ENCODE peak calls at places on chromosome 4, in five cellular contexts. L is naive thymus-derived CD4-positive, alpha-beta T cell; D is cardiac muscle cell; J is CD8-positive, alpha-beta T cell; Y is endodermal cell. C is an unnamed sample.

GRCh38 chr4:122914938-122915337 is 7.5 kb downstream of the NUDT6 start:
- DNase-seq in L (no peak), D (peak; percentile 47), J (no peak), Y (no peak), C (no peak)

GRCh38 chr4:52657317-52657629 is 1.8 kb downstream of the USP46 start:
- DNase-seq in J (no peak), Y (no peak), D (no peak), L (no peak), C (no peak)

GRCh38 chr4:99827857-99828256 is 11.2 kb downstream of the DAPP1 start:
- DNase-seq in L (no peak), Y (no peak), J (no peak), D (no peak), C (no peak)

GRCh38 chr4:80694178-80694577 is 336.3 kb upstream of the BMP3 start:
- DNase-seq in L (no peak), J (no peak), Y (no peak), D (no peak), C (no peak)

GRCh38 chr4:86653237-86653865 is 59.2 kb downstream of the PTPN13 start:
- DNase-seq in D (no peak), J (no peak), Y (peak; percentile 64), L (no peak), C (no peak)

GRCh38 chr4:165626316-165626715 is 246.7 kb upstream of the TLL1 start:
- DNase-seq in L (no peak), D (peak; percentile 67), J (no peak), Y (no peak), C (no peak)

GRCh38 chr4:3780347-3781171 is 14.4 kb downstream of the ADRA2C start:
- DNase-seq in L (no peak), Y (peak; percentile 84), D (no peak), J (no peak), C (no peak)

GRCh38 chr4:140003851-140004579 is 150.0 kb downstream of the MAML3 start:
- DNase-seq in J (no peak), Y (no peak), D (no peak), L (no peak), C (no peak)

GRCh38 chr4:186832906-186833305 is 109.2 kb upstream of the FAT1 start:
- DNase-seq in D (peak; percentile 35), J (no peak), Y (no peak), L (no peak), C (no peak)

GRCh38 chr4:78154972-78155371 is 97.8 kb downstream of the FRAS1 start:
- DNase-seq in D (no peak), L (no peak), J (no peak), Y (no peak), C (no peak)

DNA sequence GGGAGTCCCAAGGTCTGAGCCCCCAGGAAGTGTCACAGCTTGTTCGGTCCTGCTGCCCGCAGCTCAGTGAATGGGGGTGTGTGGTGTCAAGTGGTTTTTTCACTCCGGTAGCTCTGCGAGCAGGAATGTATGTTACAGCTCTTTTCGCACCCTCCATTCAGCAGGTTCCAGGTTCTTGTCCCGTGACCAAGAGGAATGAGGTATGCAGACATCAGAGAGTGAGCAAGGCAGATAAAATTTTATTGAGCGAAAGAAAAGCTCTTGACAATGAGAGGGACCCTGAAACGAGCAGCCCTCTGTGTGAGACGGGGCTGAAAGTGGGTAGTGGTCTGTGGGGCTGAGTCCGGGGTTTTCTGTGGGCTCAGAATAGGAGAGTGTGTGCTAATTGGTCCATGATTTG is 31.5 kb downstream of the UCHL1 start:
- DNase-seq in J (no peak), D (no peak), Y (no peak), L (no peak), C (no peak)
- H3K27ac ChIP-seq in J (no peak overlapping the region), D (no peak overlapping the region), Y (no peak overlapping the region), L (no peak overlapping the region), C (no peak overlapping the region)

GRCh38 chr4:2373532-2373931 is 44.9 kb downstream of the ZFYVE28 start:
- DNase-seq in Y (no peak), J (no peak), L (no peak), D (no peak), C (no peak)

GRCh38 chr4:2368779-2369437 is 49.5 kb downstream of the ZFYVE28 start:
- DNase-seq in J (no peak), L (no peak), D (no peak), Y (peak; percentile 20), C (no peak)

GRCh38 chr4:2370597-2371320 is 47.7 kb downstream of the ZFYVE28 start:
- DNase-seq in J (no peak), D (no peak), Y (no peak), L (no peak), C (no peak)

GRCh38 chr4:2372488-2373030 is 45.9 kb downstream of the ZFYVE28 start:
- DNase-seq in L (no peak), Y (no peak), J (no peak), D (no peak), C (no peak)

GRCh38 chr4:2371765-2372487 is 46.5 kb downstream of the ZFYVE28 start:
- DNase-seq in J (no peak), L (no peak), D (no peak), Y (no peak), C (no peak)
- H3K27ac ChIP-seq in J (no peak overlapping the region), L (no peak overlapping the region), D (no peak overlapping the region), Y (no peak overlapping the region), C (no peak overlapping the region)

GRCh38 chr4:48481581-48481980 is 1.6 kb upstream of the SLC10A4 start:
- DNase-seq in D (no peak), Y (no peak), J (no peak), L (no peak), C (no peak)

GRCh38 chr4:48483777-48484493 is 792 bp downstream of the SLC10A4 start:
- DNase-seq in J (no peak), Y (peak; percentile 78), D (no peak), L (no peak), C (no peak)

GRCh38 chr4:48484494-48485168 is 1.5 kb downstream of the SLC10A4 start:
- DNase-seq in Y (no peak), J (no peak), D (no peak), L (no peak), C (no peak)

GRCh38 chr4:48478273-48478672 is 4.9 kb upstream of the SLC10A4 start:
- DNase-seq in L (no peak), Y (no peak), D (no peak), J (no peak), C (no peak)

DNA sequence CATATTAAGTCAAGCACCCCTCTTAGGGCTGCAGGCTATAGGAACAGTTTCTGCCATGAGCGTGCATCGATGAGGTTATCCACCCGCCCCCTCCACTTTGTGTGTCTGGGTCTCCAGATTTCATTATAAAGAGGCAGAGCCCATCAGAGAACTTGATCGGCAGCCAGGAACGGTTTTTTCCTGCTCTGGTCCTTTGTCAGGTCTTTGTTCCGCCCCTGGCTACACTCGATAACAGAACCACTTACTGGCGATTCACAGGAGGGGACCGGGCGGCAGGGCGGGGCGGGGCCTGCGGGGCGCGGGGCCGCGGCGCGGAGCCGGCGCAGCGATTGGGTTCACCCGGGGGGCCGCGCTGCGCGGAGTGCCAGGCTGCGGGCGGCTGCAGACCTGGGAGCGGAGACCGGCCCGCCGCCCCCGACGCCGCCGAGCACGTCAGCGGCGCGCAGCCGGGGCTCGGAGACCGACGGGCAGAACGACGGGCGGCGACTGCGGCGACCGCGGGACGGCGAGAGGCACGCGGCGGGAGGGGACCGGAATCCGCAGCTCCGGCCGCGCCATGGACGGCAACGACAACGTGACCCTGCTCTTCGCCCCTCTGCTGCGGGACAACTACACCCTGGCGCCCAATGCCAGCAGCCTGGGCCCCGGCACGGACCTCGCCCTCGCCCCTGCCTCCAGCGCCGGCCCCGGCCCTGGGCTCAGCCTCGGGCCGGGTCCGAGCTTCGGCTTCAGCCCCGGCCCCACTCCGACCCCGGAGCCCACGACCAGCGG is at the start of gene SLC10A4:
- DNase-seq in L (no peak), J (no peak), Y (peak; percentile 86), D (no peak), C (no peak)
- H3K27ac ChIP-seq in L (no peak within 1 kb of the TSS), J (no peak within 1 kb of the TSS), Y (peak within 1 kb of the TSS; percentile 30), D (no peak within 1 kb of the TSS), C (no peak within 1 kb of the TSS)

DNA sequence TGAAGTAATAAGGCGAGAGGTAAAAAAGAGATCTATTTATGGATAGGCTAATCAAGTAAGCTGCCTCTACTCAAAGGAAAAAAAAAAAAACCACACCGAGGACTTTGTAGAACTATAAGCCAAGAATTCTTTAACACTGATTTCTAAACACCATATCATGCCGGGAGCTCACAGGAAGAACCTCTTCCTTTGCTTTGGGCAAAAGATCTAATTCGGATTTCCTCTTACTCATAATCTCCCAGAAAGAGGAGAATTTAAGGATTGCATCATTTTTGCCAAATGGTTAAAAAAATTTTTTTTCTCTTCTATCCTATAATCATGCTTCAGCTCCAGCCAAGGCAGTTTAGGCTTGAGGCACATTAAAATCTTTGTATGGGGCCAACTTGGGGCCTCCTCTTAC is 95.5 kb downstream of the ZNF827 start:
- DNase-seq in Y (no peak), D (peak; percentile 89), J (no peak), L (no peak), C (no peak)
- H3K27ac ChIP-seq in Y (no peak overlapping the region), D (no peak overlapping the region), J (no peak overlapping the region), L (no peak overlapping the region), C (no peak overlapping the region)

C was measured in substantia nigra.